ENCODE peak calls at places on chromosomes 11 and 22, in eight cellular contexts. M is neural progenitor cell, N is keratinocyte, H is GM23338, T is AG09319, V is cardiac muscle cell, Z is MM.1S, B is endothelial cell. F is an unnamed sample.

GRCh38 chr11:116044946-116045345 is 540.7 kb upstream of the CADM1 start:
- DNase-seq in N (no peak), T (no peak), Z (no peak), M (no peak), V (peak), B (no peak), H (no peak), F (no peak)

GRCh38 chr11:18844753-18845367 is 53.3 kb upstream of the PTPN5 start:
- DNase-seq in N (peak), M (peak), V (peak), B (no peak), Z (peak), T (no peak), H (peak), F (no peak)

GRCh38 chr11:103808246-103808645 is 228.2 kb upstream of the DDI1 start:
- DNase-seq in Z (no peak), N (no peak), H (no peak), V (no peak), T (no peak), M (no peak), B (no peak), F (no peak)

GRCh38 chr11:126284829-126285228 is 1.9 kb downstream of the TIRAP start:
- DNase-seq in Z (peak), M (no peak), T (peak), H (no peak), N (no peak), B (no peak), V (no peak), F (no peak)

GRCh38 chr11:96045622-96046456 is 121.9 kb upstream of the MTMR2 start:
- DNase-seq in M (peak), T (peak), V (peak), H (peak), N (no peak), B (peak), Z (peak), F (no peak)

GRCh38 chr22:48248901-48249455 is 1486.5 kb downstream of the TBC1D22A start:
- DNase-seq in H (no peak), N (no peak), T (no peak), V (no peak), M (no peak), Z (no peak), B (no peak), F (no peak)

GRCh38 chr11:63761173-63761572 is 7.4 kb downstream of the ZFTA start:
- DNase-seq in N (no peak), B (no peak), H (peak), T (no peak), Z (no peak), M (peak), V (no peak), F (peak)

GRCh38 chr11:113275602-113276001 is 38.8 kb upstream of the TTC12 start:
- DNase-seq in V (no peak), N (no peak), T (no peak), H (no peak), Z (no peak), M (no peak), B (no peak), F (no peak)

GRCh38 chr11:120167659-120168058 is 29.7 kb upstream of the TRIM29 start:
- DNase-seq in H (no peak), T (no peak), M (no peak), V (no peak), N (no peak), B (no peak), Z (no peak), F (no peak)

GRCh38 chr11:114556135-114556534 is 3.5 kb downstream of the NXPE1 start:
- DNase-seq in M (peak), T (no peak), B (no peak), N (no peak), H (no peak), Z (no peak), V (no peak), F (no peak)

GRCh38 chr22:37288521-37288920 is 6.2 kb downstream of the CYTH4 start:
- DNase-seq in M (no peak), V (no peak), N (no peak), Z (no peak), H (no peak), T (no peak), B (no peak), F (no peak)
- TF ChIP-seq CTCF in M (no peak), V (no peak), N (no peak), Z (no peak), H (peak), T (no peak), B (no peak), F (no peak)

DNA sequence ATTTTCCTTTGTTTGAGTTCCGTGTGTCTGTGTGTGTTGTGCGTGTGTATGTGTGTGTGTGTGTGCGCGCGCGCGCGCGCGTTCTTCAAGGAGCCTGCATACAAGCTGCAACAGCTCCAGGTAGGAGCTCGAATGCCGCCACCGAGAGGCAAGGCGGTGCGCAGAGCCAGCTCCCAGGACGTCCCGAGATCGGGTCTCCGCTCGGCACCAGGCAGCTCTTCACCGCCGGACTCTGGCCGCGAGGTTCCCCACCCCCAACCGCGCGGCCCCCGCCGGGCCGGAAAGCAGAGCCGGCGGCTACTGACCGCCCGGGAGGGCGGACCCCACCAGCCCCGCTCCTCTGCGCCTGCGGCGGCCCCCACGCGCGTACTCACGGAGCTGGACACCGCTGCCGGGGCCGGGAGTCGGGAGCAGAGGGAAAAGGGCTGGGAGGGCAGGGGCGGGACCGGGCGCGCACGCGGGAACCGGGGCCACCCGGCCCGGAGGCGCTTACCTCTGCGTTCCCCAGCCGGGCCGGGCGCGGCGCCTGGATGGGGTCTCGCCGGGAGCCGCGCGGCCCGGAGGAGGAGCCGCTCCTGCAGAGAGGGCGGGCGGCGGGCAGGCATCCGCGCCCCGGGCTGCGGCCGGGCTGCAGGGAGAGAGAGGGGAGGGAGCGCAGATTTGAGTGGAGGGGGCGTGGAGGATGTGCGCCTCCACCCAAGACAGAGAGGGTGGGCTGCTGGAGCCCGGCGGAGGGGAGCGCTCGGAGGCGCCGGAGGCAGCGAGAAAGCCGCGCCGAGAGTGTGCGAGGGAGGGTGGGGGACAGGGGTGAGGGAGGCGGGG is 40.3 kb upstream of the AKIP1 start:
- DNase-seq in N (peak), V (peak), Z (peak), B (peak), M (peak), H (peak), T (peak), F (peak)
- TF ChIP-seq CTCF in N (no peak), V (no peak), Z (no peak), B (no peak), M (no peak), H (peak), T (no peak), F (no peak)

DNA sequence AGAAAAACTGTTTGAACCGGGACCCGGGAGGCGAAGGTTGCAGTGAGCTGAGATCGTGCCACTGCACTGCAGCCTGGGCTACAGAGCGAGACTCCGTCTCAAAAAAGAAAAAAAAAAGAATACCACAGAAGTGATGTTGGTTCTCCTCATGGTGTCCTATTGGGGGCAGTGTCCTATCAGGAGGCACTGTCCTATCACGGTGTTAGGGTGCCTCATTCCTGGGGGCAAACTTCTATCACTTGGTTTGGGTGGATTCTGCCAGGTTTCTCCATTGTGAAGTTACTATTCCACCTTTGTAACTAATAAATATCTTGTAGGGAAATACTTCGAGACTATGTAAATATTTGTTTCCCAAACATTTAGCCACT is 19.6 kb downstream of the PRR14L start:
- DNase-seq in V (no peak), T (no peak), B (no peak), Z (no peak), M (peak), H (peak), N (no peak), F (no peak)
- TF ChIP-seq CTCF in V (no peak), T (no peak), B (peak), Z (no peak), M (peak), H (peak), N (peak), F (peak)

GRCh38 chr11:43648888-43649287 is 31.6 kb upstream of the HSD17B12 start:
- DNase-seq in B (no peak), V (no peak), H (no peak), Z (no peak), M (no peak), T (no peak), N (no peak), F (no peak)

GRCh38 chr11:43639920-43640319 is 40.6 kb upstream of the HSD17B12 start:
- DNase-seq in M (no peak), H (no peak), T (no peak), B (no peak), V (no peak), N (no peak), Z (no peak), F (no peak)

GRCh38 chr11:43644626-43645299 is 35.8 kb upstream of the HSD17B12 start:
- DNase-seq in B (no peak), N (no peak), T (no peak), V (no peak), Z (peak), H (no peak), M (no peak), F (no peak)

GRCh38 chr11:43646767-43647166 is 33.8 kb upstream of the HSD17B12 start:
- DNase-seq in N (no peak), Z (no peak), T (no peak), H (no peak), B (no peak), V (no peak), M (no peak), F (no peak)

DNA sequence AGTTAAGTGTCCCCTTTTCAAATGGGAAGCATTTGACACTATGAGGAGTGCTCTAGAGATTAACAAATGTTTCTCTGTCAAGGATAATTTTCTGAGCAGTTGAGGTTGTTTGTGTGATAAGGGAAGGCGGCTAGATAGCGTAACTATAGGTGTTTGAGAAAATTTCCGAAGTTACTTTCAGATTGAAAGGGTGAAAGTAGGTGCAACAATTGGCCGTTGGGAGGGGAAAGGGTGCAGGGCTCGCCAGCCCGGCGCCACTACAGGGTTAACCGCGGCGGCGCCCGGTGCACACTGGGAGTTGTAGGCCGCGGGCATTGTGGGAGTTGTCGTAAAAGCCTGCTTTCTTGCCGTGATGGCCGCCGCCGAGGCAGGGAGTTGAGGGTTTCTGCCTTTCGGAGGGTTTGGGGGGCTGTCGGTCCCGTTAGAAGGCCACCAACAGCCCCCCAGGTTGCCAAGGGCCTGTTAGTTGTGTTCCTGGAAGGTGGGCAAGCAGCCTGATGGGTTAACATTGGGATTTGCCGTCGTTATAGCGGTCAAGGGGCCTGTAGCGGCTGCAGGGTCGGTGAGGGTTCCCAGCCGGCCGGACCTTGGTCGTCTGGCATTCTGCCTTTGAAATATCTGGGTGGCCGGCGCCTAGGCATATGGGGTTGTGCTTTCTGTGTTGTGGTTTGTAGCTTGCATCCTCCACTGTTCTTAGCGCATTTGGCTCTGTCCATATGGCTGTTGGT is 36.5 kb upstream of the HSD17B12 start:
- DNase-seq in N (no peak), Z (peak), T (peak), V (peak), H (peak), B (peak), M (peak), F (peak)
- TF ChIP-seq CTCF in N (no peak), Z (no peak), T (no peak), V (no peak), H (no peak), B (no peak), M (no peak), F (no peak)

GRCh38 chr22:46028069-46028991 is 51.4 kb upstream of the WNT7B start:
- DNase-seq in M (no peak), B (no peak), V (no peak), H (no peak), T (no peak), Z (no peak), N (no peak), F (no peak)

GRCh38 chr22:46025973-46026906 is 49.3 kb upstream of the WNT7B start:
- DNase-seq in N (no peak), T (no peak), V (no peak), H (no peak), M (no peak), B (no peak), Z (no peak), F (no peak)

GRCh38 chr22:46026907-46027218 is 49.9 kb upstream of the WNT7B start:
- DNase-seq in V (no peak), Z (no peak), T (no peak), M (no peak), N (no peak), H (no peak), B (no peak), F (no peak)

GRCh38 chr22:46029036-46029435 is 52.1 kb upstream of the WNT7B start:
- DNase-seq in N (no peak), B (no peak), V (no peak), M (no peak), H (no peak), T (no peak), Z (no peak), F (no peak)

GRCh38 chr22:46027219-46028068 is 50.5 kb upstream of the WNT7B start:
- DNase-seq in B (no peak), H (peak), M (peak), V (peak), Z (peak), T (no peak), N (no peak), F (peak)
- TF ChIP-seq CTCF in B (no peak), H (no peak), M (no peak), V (no peak), Z (no peak), T (no peak), N (no peak), F (no peak)

DNA sequence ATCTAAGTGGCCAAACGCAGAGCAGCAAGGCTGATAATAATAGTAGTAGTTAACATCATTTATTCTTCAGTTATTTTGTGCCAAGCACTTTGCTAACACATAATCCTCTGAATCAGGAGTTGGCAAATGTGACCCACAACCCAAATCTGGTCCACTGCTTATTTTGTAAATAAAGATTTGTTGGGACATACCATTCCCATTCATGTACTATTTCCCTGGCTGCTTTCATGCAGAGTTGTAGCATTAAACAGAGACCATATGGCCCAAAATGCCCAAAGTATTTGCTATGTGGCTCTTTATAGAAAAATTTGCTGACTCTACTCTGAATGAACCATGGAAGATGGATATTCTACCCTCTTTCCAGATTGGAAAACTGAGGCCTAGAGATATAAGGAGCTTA is 50.3 kb downstream of the COMMD9 start:
- DNase-seq in M (no peak), B (no peak), T (no peak), V (no peak), N (no peak), Z (no peak), H (no peak), F (no peak)
- TF ChIP-seq CTCF in M (no peak), B (no peak), T (no peak), V (no peak), N (no peak), Z (no peak), H (no peak), F (no peak)

GRCh38 chr11:57619331-57619730 is 21.8 kb downstream of the SERPING1 start:
- DNase-seq in Z (no peak), H (peak), B (no peak), N (no peak), T (no peak), M (no peak), V (no peak), F (no peak)
- TF ChIP-seq CTCF in Z (peak), H (peak), B (peak), N (peak), T (no peak), M (peak), V (peak), F (peak)

GRCh38 chr11:8810331-8811301 is 100.4 kb upstream of the AKIP1 start:
- DNase-seq in M (peak), Z (peak), V (peak), B (peak), N (no peak), H (peak), T (peak), F (peak)
- TF ChIP-seq CTCF in M (no peak), Z (no peak), V (no peak), B (no peak), N (no peak), H (no peak), T (no peak), F (no peak)

F was measured in neural crest cell.